ENCODE peak calls at places on chromosomes 5 and 9, in six cellular contexts. One of them, this sample, is unnamed.

GRCh38 chr9:34375901-34376595 is 650 bp downstream of the MYORG start:
- DNase-seq in esophagus muscularis mucosa: peak
- DNase-seq in endodermal cell: peak
- DNase-seq in CD8-positive, alpha-beta T cell: no peak
- DNase-seq in fibroblast of lung: no peak
- DNase-seq in endothelial cell: peak
- DNase-seq in this sample: no peak

GRCh38 chr9:2208991-2209390 is 193.8 kb downstream of the SMARCA2 start:
- DNase-seq in fibroblast of lung: no peak
- DNase-seq in endodermal cell: no peak
- DNase-seq in CD8-positive, alpha-beta T cell: no peak
- DNase-seq in esophagus muscularis mucosa: no peak
- DNase-seq in endothelial cell: no peak
- DNase-seq in this sample: no peak

GRCh38 chr5:158313739-158314464 is 455.0 kb upstream of the CLINT1 start:
- DNase-seq in endodermal cell: peak
- DNase-seq in endothelial cell: no peak
- DNase-seq in fibroblast of lung: no peak
- DNase-seq in CD8-positive, alpha-beta T cell: no peak
- DNase-seq in esophagus muscularis mucosa: no peak
- DNase-seq in this sample: no peak

GRCh38 chr9:26935847-26936246 is 11.2 kb downstream of the PLAA start:
- DNase-seq in CD8-positive, alpha-beta T cell: no peak
- DNase-seq in endodermal cell: no peak
- DNase-seq in endothelial cell: no peak
- DNase-seq in esophagus muscularis mucosa: no peak
- DNase-seq in fibroblast of lung: no peak
- DNase-seq in this sample: no peak

GRCh38 chr5:41747708-41748107 is 122.5 kb downstream of the OXCT1 start:
- DNase-seq in fibroblast of lung: no peak
- DNase-seq in endodermal cell: no peak
- DNase-seq in esophagus muscularis mucosa: no peak
- DNase-seq in CD8-positive, alpha-beta T cell: no peak
- DNase-seq in endothelial cell: no peak
- DNase-seq in this sample: peak

GRCh38 chr5:120362426-120362825 is 101.7 kb upstream of the PRR16 start:
- DNase-seq in endothelial cell: no peak
- DNase-seq in CD8-positive, alpha-beta T cell: no peak
- DNase-seq in esophagus muscularis mucosa: no peak
- DNase-seq in fibroblast of lung: no peak
- DNase-seq in endodermal cell: no peak
- DNase-seq in this sample: peak

GRCh38 chr5:179793470-179794139 is at the start of gene LTC4S:
- DNase-seq in endodermal cell: no peak
- DNase-seq in esophagus muscularis mucosa: no peak
- DNase-seq in endothelial cell: no peak
- DNase-seq in fibroblast of lung: peak
- DNase-seq in CD8-positive, alpha-beta T cell: peak
- DNase-seq in this sample: peak

GRCh38 chr5:175816348-175816747 is 55.0 kb upstream of the CPLX2 start:
- DNase-seq in CD8-positive, alpha-beta T cell: no peak
- DNase-seq in endodermal cell: no peak
- DNase-seq in esophagus muscularis mucosa: no peak
- DNase-seq in endothelial cell: no peak
- DNase-seq in fibroblast of lung: no peak
- DNase-seq in this sample: no peak

GRCh38 chr9:7721291-7721690 is 78.3 kb downstream of the DMAC1 start:
- DNase-seq in fibroblast of lung: no peak
- DNase-seq in endodermal cell: no peak
- DNase-seq in esophagus muscularis mucosa: no peak
- DNase-seq in CD8-positive, alpha-beta T cell: no peak
- DNase-seq in endothelial cell: no peak
- DNase-seq in this sample: no peak

GRCh38 chr5:170275376-170275994 is 22.1 kb downstream of the LCP2 start:
- DNase-seq in endothelial cell: no peak
- DNase-seq in esophagus muscularis mucosa: no peak
- DNase-seq in CD8-positive, alpha-beta T cell: no peak
- DNase-seq in endodermal cell: no peak
- DNase-seq in fibroblast of lung: no peak
- DNase-seq in this sample: no peak

GRCh38 chr5:125269926-125270325 is 523.5 kb upstream of the ZNF608 start:
- DNase-seq in endodermal cell: no peak
- DNase-seq in esophagus muscularis mucosa: no peak
- DNase-seq in fibroblast of lung: no peak
- DNase-seq in CD8-positive, alpha-beta T cell: no peak
- DNase-seq in endothelial cell: no peak
- DNase-seq in this sample: no peak

GRCh38 chr5:79547982-79548381 is 34.0 kb upstream of the HOMER1 start:
- DNase-seq in fibroblast of lung: no peak
- DNase-seq in CD8-positive, alpha-beta T cell: no peak
- DNase-seq in endothelial cell: no peak
- DNase-seq in endodermal cell: no peak
- DNase-seq in esophagus muscularis mucosa: no peak
- DNase-seq in this sample: no peak

GRCh38 chr5:19902316-19902934 is 85.6 kb downstream of the CDH18 start:
- DNase-seq in fibroblast of lung: no peak
- DNase-seq in esophagus muscularis mucosa: no peak
- DNase-seq in CD8-positive, alpha-beta T cell: no peak
- DNase-seq in endodermal cell: peak
- DNase-seq in endothelial cell: no peak
- DNase-seq in this sample: no peak

GRCh38 chr9:104885818-104886709 is 41.9 kb downstream of the ABCA1 start:
- DNase-seq in endodermal cell: peak
- DNase-seq in endothelial cell: no peak
- DNase-seq in CD8-positive, alpha-beta T cell: no peak
- DNase-seq in esophagus muscularis mucosa: no peak
- DNase-seq in fibroblast of lung: no peak
- DNase-seq in this sample: no peak

GRCh38 chr5:45411971-45412612 is 284.1 kb downstream of the HCN1 start:
- DNase-seq in fibroblast of lung: peak
- DNase-seq in CD8-positive, alpha-beta T cell: no peak
- DNase-seq in endodermal cell: no peak
- DNase-seq in esophagus muscularis mucosa: no peak
- DNase-seq in endothelial cell: no peak
- DNase-seq in this sample: no peak

GRCh38 chr5:140049205-140049604 is 6.1 kb upstream of the NRG2 start:
- DNase-seq in endodermal cell: no peak
- DNase-seq in CD8-positive, alpha-beta T cell: no peak
- DNase-seq in fibroblast of lung: no peak
- DNase-seq in esophagus muscularis mucosa: no peak
- DNase-seq in endothelial cell: no peak
- DNase-seq in this sample: no peak

GRCh38 chr5:139726248-139726647 is 69.4 kb upstream of the PSD2 start:
- DNase-seq in endothelial cell: no peak
- DNase-seq in esophagus muscularis mucosa: no peak
- DNase-seq in CD8-positive, alpha-beta T cell: no peak
- DNase-seq in endodermal cell: no peak
- DNase-seq in fibroblast of lung: no peak
- DNase-seq in this sample: no peak

GRCh38 chr9:36214571-36214970 is 23.9 kb downstream of the CLTA start:
- DNase-seq in fibroblast of lung: peak
- DNase-seq in endothelial cell: no peak
- DNase-seq in CD8-positive, alpha-beta T cell: no peak
- DNase-seq in esophagus muscularis mucosa: no peak
- DNase-seq in endodermal cell: no peak
- DNase-seq in this sample: peak

GRCh38 chr9:22813520-22813919 is 366.9 kb downstream of the DMRTA1 start:
- DNase-seq in esophagus muscularis mucosa: no peak
- DNase-seq in endodermal cell: no peak
- DNase-seq in CD8-positive, alpha-beta T cell: no peak
- DNase-seq in endothelial cell: no peak
- DNase-seq in fibroblast of lung: peak
- DNase-seq in this sample: no peak

GRCh38 chr9:126788631-126789349 is 16.1 kb upstream of the ZBTB43 start:
- DNase-seq in endothelial cell: no peak
- DNase-seq in esophagus muscularis mucosa: no peak
- DNase-seq in CD8-positive, alpha-beta T cell: no peak
- DNase-seq in endodermal cell: no peak
- DNase-seq in fibroblast of lung: peak
- DNase-seq in this sample: peak

GRCh38 chr5:67792891-67793290 is 422.7 kb upstream of the PIK3R1 start:
- DNase-seq in endodermal cell: no peak
- DNase-seq in fibroblast of lung: no peak
- DNase-seq in CD8-positive, alpha-beta T cell: no peak
- DNase-seq in esophagus muscularis mucosa: no peak
- DNase-seq in endothelial cell: no peak
- DNase-seq in this sample: no peak

GRCh38 chr5:30103056-30104020 is 1090.1 kb upstream of the CDH6 start:
- DNase-seq in endodermal cell: no peak
- DNase-seq in endothelial cell: no peak
- DNase-seq in fibroblast of lung: peak
- DNase-seq in esophagus muscularis mucosa: no peak
- DNase-seq in CD8-positive, alpha-beta T cell: no peak
- DNase-seq in this sample: no peak

GRCh38 chr9:121699271-121700164 is 48.1 kb downstream of the DAB2IP start:
- DNase-seq in endothelial cell: peak
- DNase-seq in CD8-positive, alpha-beta T cell: peak
- DNase-seq in fibroblast of lung: peak
- DNase-seq in endodermal cell: peak
- DNase-seq in esophagus muscularis mucosa: no peak
- DNase-seq in this sample: peak

GRCh38 chr5:100520348-100520747 is 14.8 kb upstream of the FAM174A start:
- DNase-seq in CD8-positive, alpha-beta T cell: no peak
- DNase-seq in esophagus muscularis mucosa: no peak
- DNase-seq in fibroblast of lung: no peak
- DNase-seq in endothelial cell: peak
- DNase-seq in endodermal cell: peak
- DNase-seq in this sample: no peak

GRCh38 chr5:100516285-100516684 is 18.9 kb upstream of the FAM174A start:
- DNase-seq in endodermal cell: no peak
- DNase-seq in fibroblast of lung: no peak
- DNase-seq in esophagus muscularis mucosa: no peak
- DNase-seq in CD8-positive, alpha-beta T cell: no peak
- DNase-seq in endothelial cell: no peak
- DNase-seq in this sample: no peak

GRCh38 chr5:100517301-100517974 is 17.7 kb upstream of the FAM174A start:
- DNase-seq in endodermal cell: peak
- DNase-seq in endothelial cell: no peak
- DNase-seq in CD8-positive, alpha-beta T cell: no peak
- DNase-seq in fibroblast of lung: no peak
- DNase-seq in esophagus muscularis mucosa: no peak
- DNase-seq in this sample: no peak

GRCh38 chr5:100519075-100519474 is 16.1 kb upstream of the FAM174A start:
- DNase-seq in CD8-positive, alpha-beta T cell: no peak
- DNase-seq in endodermal cell: no peak
- DNase-seq in fibroblast of lung: no peak
- DNase-seq in esophagus muscularis mucosa: no peak
- DNase-seq in endothelial cell: no peak
- DNase-seq in this sample: no peak

DNA sequence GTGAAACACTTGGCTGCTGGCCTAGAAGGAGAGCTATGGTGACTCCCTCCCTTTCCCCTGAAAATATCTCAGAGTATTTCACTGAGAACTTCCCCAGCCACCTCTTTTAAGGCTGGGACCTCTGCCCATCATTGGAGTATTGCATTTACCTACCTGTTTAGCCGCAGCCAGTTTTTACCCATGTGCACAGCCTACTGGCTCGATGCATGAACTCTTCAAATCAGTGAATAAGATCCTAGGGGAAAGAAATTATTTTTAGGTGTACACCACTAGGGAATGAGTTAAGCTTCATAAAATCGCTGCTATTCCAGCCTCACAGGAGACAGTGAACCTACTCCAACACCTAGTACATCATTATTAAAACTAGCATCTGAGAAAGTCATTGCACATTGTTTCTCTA is 16.8 kb upstream of the FAM174A start:
- DNase-seq in endodermal cell: peak
- DNase-seq in endothelial cell: no peak
- DNase-seq in fibroblast of lung: no peak
- DNase-seq in CD8-positive, alpha-beta T cell: no peak
- DNase-seq in esophagus muscularis mucosa: no peak
- DNase-seq in this sample: no peak
- TF ChIP-seq CTCF in endodermal cell: peak
- TF ChIP-seq CTCF in endothelial cell: no peak
- TF ChIP-seq CTCF in fibroblast of lung: no peak
- TF ChIP-seq CTCF in CD8-positive, alpha-beta T cell: no peak
- TF ChIP-seq CTCF in esophagus muscularis mucosa: no peak
- TF ChIP-seq CTCF in this sample: no peak

GRCh38 chr9:133342083-133342406 is 5.9 kb downstream of the MED22 start:
- DNase-seq in CD8-positive, alpha-beta T cell: no peak
- DNase-seq in esophagus muscularis mucosa: no peak
- DNase-seq in endothelial cell: peak
- DNase-seq in endodermal cell: peak
- DNase-seq in fibroblast of lung: no peak
- DNase-seq in this sample: no peak
- TF ChIP-seq CTCF in CD8-positive, alpha-beta T cell: no peak
- TF ChIP-seq CTCF in esophagus muscularis mucosa: no peak
- TF ChIP-seq CTCF in endothelial cell: no peak
- TF ChIP-seq CTCF in endodermal cell: peak
- TF ChIP-seq CTCF in fibroblast of lung: no peak
- TF ChIP-seq CTCF in this sample: peak

DNA sequence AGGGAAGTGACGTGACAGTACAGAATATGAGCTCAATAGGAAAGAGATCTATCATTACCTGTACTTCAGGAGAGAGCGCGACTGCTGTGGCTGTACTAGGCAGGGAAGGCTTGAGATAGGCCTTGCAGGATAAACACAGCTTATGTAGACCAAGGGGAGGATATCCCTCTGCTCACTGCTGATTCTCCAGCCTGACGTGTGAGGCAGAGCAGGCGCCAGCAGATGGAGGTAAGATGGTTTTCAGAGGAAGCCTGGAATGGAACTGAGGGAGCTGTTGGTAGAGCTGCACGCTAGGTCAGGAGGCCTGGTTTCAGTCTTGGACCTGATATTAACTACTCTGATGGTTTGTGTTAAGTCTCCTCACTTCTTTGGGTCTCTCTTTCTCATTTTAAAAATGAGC is 291.4 kb downstream of the YTHDC2 start:
- DNase-seq in esophagus muscularis mucosa: no peak
- DNase-seq in endothelial cell: no peak
- DNase-seq in endodermal cell: peak
- DNase-seq in CD8-positive, alpha-beta T cell: no peak
- DNase-seq in fibroblast of lung: no peak
- DNase-seq in this sample: no peak
- TF ChIP-seq CTCF in esophagus muscularis mucosa: no peak
- TF ChIP-seq CTCF in endothelial cell: no peak
- TF ChIP-seq CTCF in endodermal cell: peak
- TF ChIP-seq CTCF in CD8-positive, alpha-beta T cell: no peak
- TF ChIP-seq CTCF in fibroblast of lung: no peak
- TF ChIP-seq CTCF in this sample: no peak

GRCh38 chr9:87111010-87111409 is 163.7 kb upstream of the GAS1 start:
- DNase-seq in fibroblast of lung: no peak
- DNase-seq in endothelial cell: no peak
- DNase-seq in esophagus muscularis mucosa: no peak
- DNase-seq in CD8-positive, alpha-beta T cell: no peak
- DNase-seq in endodermal cell: no peak
- DNase-seq in this sample: no peak

GRCh38 chr9:87112656-87113055 is 165.3 kb upstream of the GAS1 start:
- DNase-seq in CD8-positive, alpha-beta T cell: no peak
- DNase-seq in fibroblast of lung: no peak
- DNase-seq in esophagus muscularis mucosa: no peak
- DNase-seq in endothelial cell: no peak
- DNase-seq in endodermal cell: no peak
- DNase-seq in this sample: peak

GRCh38 chr9:87116492-87116891 is 169.2 kb upstream of the GAS1 start:
- DNase-seq in endodermal cell: peak
- DNase-seq in endothelial cell: no peak
- DNase-seq in CD8-positive, alpha-beta T cell: no peak
- DNase-seq in fibroblast of lung: no peak
- DNase-seq in esophagus muscularis mucosa: no peak
- DNase-seq in this sample: no peak

GRCh38 chr9:87115790-87116189 is 168.5 kb upstream of the GAS1 start:
- DNase-seq in endothelial cell: no peak
- DNase-seq in endodermal cell: no peak
- DNase-seq in CD8-positive, alpha-beta T cell: no peak
- DNase-seq in esophagus muscularis mucosa: no peak
- DNase-seq in fibroblast of lung: peak
- DNase-seq in this sample: no peak

GRCh38 chr9:87113892-87114291 is 166.6 kb upstream of the GAS1 start:
- DNase-seq in endothelial cell: no peak
- DNase-seq in endodermal cell: no peak
- DNase-seq in esophagus muscularis mucosa: no peak
- DNase-seq in CD8-positive, alpha-beta T cell: no peak
- DNase-seq in fibroblast of lung: peak
- DNase-seq in this sample: peak
- TF ChIP-seq CTCF in endothelial cell: no peak
- TF ChIP-seq CTCF in endodermal cell: peak
- TF ChIP-seq CTCF in esophagus muscularis mucosa: no peak
- TF ChIP-seq CTCF in CD8-positive, alpha-beta T cell: no peak
- TF ChIP-seq CTCF in fibroblast of lung: no peak
- TF ChIP-seq CTCF in this sample: no peak